ENCODE peak calls at places on chromosomes 5 and 9, in six cellular contexts. One of them, this sample, is unnamed.

GRCh38 chr9:133701321-133701980 is 36.7 kb downstream of the SARDH start:
- DNase-seq in lower leg skin: no peak
- DNase-seq in AG10803: peak
- DNase-seq in astrocyte of the spinal cord: no peak
- DNase-seq in AG04450: no peak
- DNase-seq in breast epithelium: peak
- DNase-seq in this sample: no peak

GRCh38 chr5:172114875-172115422 is 73.1 kb downstream of the STK10 start:
- DNase-seq in lower leg skin: no peak
- DNase-seq in breast epithelium: no peak
- DNase-seq in astrocyte of the spinal cord: no peak
- DNase-seq in AG10803: no peak
- DNase-seq in AG04450: no peak
- DNase-seq in this sample: no peak

GRCh38 chr5:132751444-132751843 is 4.2 kb downstream of the CCNI2 start:
- DNase-seq in AG04450: no peak
- DNase-seq in lower leg skin: peak
- DNase-seq in AG10803: peak
- DNase-seq in astrocyte of the spinal cord: peak
- DNase-seq in breast epithelium: peak
- DNase-seq in this sample: peak

GRCh38 chr9:84000186-84000585 is 19.6 kb downstream of the RMI1 start:
- DNase-seq in AG04450: no peak
- DNase-seq in AG10803: peak
- DNase-seq in breast epithelium: no peak
- DNase-seq in astrocyte of the spinal cord: no peak
- DNase-seq in lower leg skin: no peak
- DNase-seq in this sample: no peak

GRCh38 chr9:91001146-91001611 is 199.6 kb downstream of the SYK start:
- DNase-seq in breast epithelium: peak
- DNase-seq in AG10803: peak
- DNase-seq in lower leg skin: peak
- DNase-seq in astrocyte of the spinal cord: peak
- DNase-seq in AG04450: no peak
- DNase-seq in this sample: no peak

GRCh38 chr5:68245325-68245724 is 29.8 kb downstream of the PIK3R1 start:
- DNase-seq in lower leg skin: no peak
- DNase-seq in breast epithelium: no peak
- DNase-seq in AG10803: peak
- DNase-seq in AG04450: no peak
- DNase-seq in astrocyte of the spinal cord: peak
- DNase-seq in this sample: no peak

GRCh38 chr5:1521054-1521453 is 2.7 kb downstream of the LPCAT1 start:
- DNase-seq in AG04450: no peak
- DNase-seq in astrocyte of the spinal cord: no peak
- DNase-seq in breast epithelium: no peak
- DNase-seq in AG10803: no peak
- DNase-seq in lower leg skin: no peak
- DNase-seq in this sample: no peak

GRCh38 chr5:139668924-139669680 is 21.0 kb downstream of the CXXC5 start:
- DNase-seq in AG04450: no peak
- DNase-seq in AG10803: no peak
- DNase-seq in astrocyte of the spinal cord: no peak
- DNase-seq in lower leg skin: no peak
- DNase-seq in breast epithelium: no peak
- DNase-seq in this sample: no peak

GRCh38 chr9:700365-701282 is 140.9 kb upstream of the DMRT1 start:
- DNase-seq in AG04450: no peak
- DNase-seq in AG10803: peak
- DNase-seq in breast epithelium: no peak
- DNase-seq in astrocyte of the spinal cord: peak
- DNase-seq in lower leg skin: no peak
- DNase-seq in this sample: no peak

GRCh38 chr9:82021198-82021597 is 32.6 kb downstream of the SPATA31D1 start:
- DNase-seq in breast epithelium: peak
- DNase-seq in AG04450: peak
- DNase-seq in lower leg skin: peak
- DNase-seq in astrocyte of the spinal cord: peak
- DNase-seq in AG10803: peak
- DNase-seq in this sample: peak

GRCh38 chr9:122360891-122361290 is 9.9 kb upstream of the PTGS1 start:
- DNase-seq in astrocyte of the spinal cord: no peak
- DNase-seq in AG10803: peak
- DNase-seq in lower leg skin: no peak
- DNase-seq in AG04450: no peak
- DNase-seq in breast epithelium: no peak
- DNase-seq in this sample: no peak

GRCh38 chr9:133968428-133968827 is 23.7 kb downstream of the VAV2 start:
- DNase-seq in AG10803: no peak
- DNase-seq in astrocyte of the spinal cord: no peak
- DNase-seq in lower leg skin: no peak
- DNase-seq in breast epithelium: no peak
- DNase-seq in AG04450: no peak
- DNase-seq in this sample: no peak

GRCh38 chr9:119365291-119366027 is 3.8 kb downstream of the BRINP1 start:
- DNase-seq in AG04450: no peak
- DNase-seq in AG10803: peak
- DNase-seq in breast epithelium: no peak
- DNase-seq in astrocyte of the spinal cord: peak
- DNase-seq in lower leg skin: no peak
- DNase-seq in this sample: no peak

GRCh38 chr9:121285835-121286687 is 18.1 kb downstream of the GSN start:
- DNase-seq in breast epithelium: peak
- DNase-seq in AG04450: no peak
- DNase-seq in astrocyte of the spinal cord: peak
- DNase-seq in lower leg skin: peak
- DNase-seq in AG10803: peak
- DNase-seq in this sample: peak
- H3K4me3 ChIP-seq in breast epithelium: peak
- H3K4me3 ChIP-seq in AG04450: no peak
- H3K4me3 ChIP-seq in astrocyte of the spinal cord: no peak
- H3K4me3 ChIP-seq in lower leg skin: no peak
- H3K4me3 ChIP-seq in AG10803: no peak
- H3K4me3 ChIP-seq in this sample: peak

GRCh38 chr5:61586096-61587084 is 254.3 kb downstream of the ZSWIM6 start:
- DNase-seq in breast epithelium: no peak
- DNase-seq in astrocyte of the spinal cord: no peak
- DNase-seq in AG10803: no peak
- DNase-seq in lower leg skin: no peak
- DNase-seq in AG04450: no peak
- DNase-seq in this sample: no peak

GRCh38 chr5:61578858-61579503 is 246.9 kb downstream of the ZSWIM6 start:
- DNase-seq in breast epithelium: no peak
- DNase-seq in lower leg skin: no peak
- DNase-seq in AG10803: no peak
- DNase-seq in AG04450: no peak
- DNase-seq in astrocyte of the spinal cord: no peak
- DNase-seq in this sample: no peak

GRCh38 chr5:61582887-61583286 is 250.8 kb downstream of the ZSWIM6 start:
- DNase-seq in astrocyte of the spinal cord: no peak
- DNase-seq in AG04450: no peak
- DNase-seq in AG10803: no peak
- DNase-seq in lower leg skin: no peak
- DNase-seq in breast epithelium: no peak
- DNase-seq in this sample: no peak

GRCh38 chr5:61587120-61587519 is 255.1 kb downstream of the ZSWIM6 start:
- DNase-seq in astrocyte of the spinal cord: peak
- DNase-seq in breast epithelium: no peak
- DNase-seq in AG10803: no peak
- DNase-seq in AG04450: no peak
- DNase-seq in lower leg skin: no peak
- DNase-seq in this sample: no peak

DNA sequence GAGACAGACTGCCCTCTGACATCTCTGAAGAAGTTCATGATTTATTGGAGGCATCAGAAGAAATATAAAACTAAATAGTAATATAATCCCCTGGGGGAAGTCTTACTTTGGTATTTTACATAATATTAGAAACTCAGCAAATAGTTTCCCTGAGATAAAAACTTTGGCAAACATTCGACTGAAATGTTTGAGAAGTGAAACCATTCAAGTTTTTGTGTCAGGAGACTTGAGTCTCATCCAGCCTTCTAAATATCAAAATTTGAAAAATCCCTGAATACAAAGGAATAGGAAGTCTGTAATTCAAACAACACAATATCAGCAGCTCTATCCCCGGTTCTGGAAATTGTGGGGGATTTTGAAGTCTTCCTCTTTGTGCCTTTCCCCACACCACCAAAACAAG is 250.4 kb downstream of the ZSWIM6 start:
- DNase-seq in AG04450: no peak
- DNase-seq in astrocyte of the spinal cord: no peak
- DNase-seq in lower leg skin: no peak
- DNase-seq in AG10803: no peak
- DNase-seq in breast epithelium: no peak
- DNase-seq in this sample: no peak
- TF ChIP-seq CTCF in AG04450: no peak
- TF ChIP-seq CTCF in astrocyte of the spinal cord: no peak
- TF ChIP-seq CTCF in lower leg skin: no peak
- TF ChIP-seq CTCF in AG10803: no peak
- TF ChIP-seq CTCF in breast epithelium: no peak
- TF ChIP-seq CTCF in this sample: no peak

GRCh38 chr5:2991884-2992283 is 240.4 kb upstream of the IRX2 start:
- DNase-seq in AG04450: no peak
- DNase-seq in breast epithelium: no peak
- DNase-seq in astrocyte of the spinal cord: no peak
- DNase-seq in AG10803: no peak
- DNase-seq in lower leg skin: no peak
- DNase-seq in this sample: no peak
- H3K4me3 ChIP-seq in AG04450: no peak
- H3K4me3 ChIP-seq in breast epithelium: no peak
- H3K4me3 ChIP-seq in astrocyte of the spinal cord: no peak
- H3K4me3 ChIP-seq in AG10803: no peak
- H3K4me3 ChIP-seq in lower leg skin: no peak
- H3K4me3 ChIP-seq in this sample: no peak

DNA sequence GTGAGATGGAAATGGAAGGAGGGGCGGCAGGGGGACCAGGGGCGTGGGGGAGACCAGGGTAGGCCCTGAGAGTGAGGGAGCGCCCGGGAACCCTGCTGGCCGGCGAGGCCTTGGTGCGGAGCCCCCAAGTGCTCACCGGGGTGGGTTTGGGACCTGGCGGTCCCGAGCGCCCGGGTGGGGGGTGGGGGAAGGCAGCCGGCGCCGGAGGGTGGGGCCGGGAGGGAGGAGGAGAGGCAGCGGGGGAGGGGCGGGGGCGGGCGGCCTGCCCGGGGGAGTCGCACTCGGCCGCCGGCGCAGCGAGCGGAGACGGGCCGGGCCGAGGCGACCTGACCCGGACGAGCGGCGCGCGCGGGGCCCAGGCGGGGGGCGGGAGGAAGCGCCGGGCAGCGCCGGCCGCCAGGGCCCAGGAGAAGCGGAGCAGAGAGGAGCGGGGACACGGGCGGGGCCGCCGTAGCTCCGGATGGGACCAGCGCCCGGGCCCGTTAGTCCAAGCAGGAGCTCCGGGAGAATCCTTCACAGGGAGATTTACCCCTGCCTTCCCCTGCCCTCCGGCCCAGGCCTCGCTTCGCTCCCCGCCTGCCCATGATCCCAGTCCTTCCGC is at the start of gene NPR2:
- DNase-seq in AG10803: peak
- DNase-seq in breast epithelium: no peak
- DNase-seq in lower leg skin: no peak
- DNase-seq in AG04450: no peak
- DNase-seq in astrocyte of the spinal cord: no peak
- DNase-seq in this sample: no peak
- TF ChIP-seq CTCF in AG10803: no peak
- TF ChIP-seq CTCF in breast epithelium: no peak
- TF ChIP-seq CTCF in lower leg skin: no peak
- TF ChIP-seq CTCF in AG04450: no peak
- TF ChIP-seq CTCF in astrocyte of the spinal cord: no peak
- TF ChIP-seq CTCF in this sample: no peak

GRCh38 chr9:108205276-108205675 is 650.5 kb downstream of the ACTL7B start:
- DNase-seq in breast epithelium: no peak
- DNase-seq in lower leg skin: no peak
- DNase-seq in AG04450: no peak
- DNase-seq in AG10803: peak
- DNase-seq in astrocyte of the spinal cord: no peak
- DNase-seq in this sample: no peak
- H3K4me3 ChIP-seq in breast epithelium: no peak
- H3K4me3 ChIP-seq in lower leg skin: no peak
- H3K4me3 ChIP-seq in AG04450: no peak
- H3K4me3 ChIP-seq in AG10803: no peak
- H3K4me3 ChIP-seq in astrocyte of the spinal cord: no peak
- H3K4me3 ChIP-seq in this sample: no peak

GRCh38 chr9:4760122-4760521 is 19.1 kb upstream of the AK3 start:
- DNase-seq in breast epithelium: no peak
- DNase-seq in astrocyte of the spinal cord: no peak
- DNase-seq in AG10803: no peak
- DNase-seq in AG04450: no peak
- DNase-seq in lower leg skin: no peak
- DNase-seq in this sample: no peak

GRCh38 chr9:4764033-4764432 is 23.0 kb upstream of the AK3 start:
- DNase-seq in AG04450: no peak
- DNase-seq in astrocyte of the spinal cord: no peak
- DNase-seq in AG10803: no peak
- DNase-seq in lower leg skin: no peak
- DNase-seq in breast epithelium: no peak
- DNase-seq in this sample: no peak

GRCh38 chr9:4762108-4762888 is 21.3 kb upstream of the AK3 start:
- DNase-seq in lower leg skin: peak
- DNase-seq in breast epithelium: peak
- DNase-seq in astrocyte of the spinal cord: peak
- DNase-seq in AG10803: peak
- DNase-seq in AG04450: peak
- DNase-seq in this sample: peak

GRCh38 chr9:4768681-4769080 is 24.1 kb upstream of the RCL1 start:
- DNase-seq in astrocyte of the spinal cord: no peak
- DNase-seq in lower leg skin: no peak
- DNase-seq in AG10803: no peak
- DNase-seq in AG04450: no peak
- DNase-seq in breast epithelium: no peak
- DNase-seq in this sample: no peak

DNA sequence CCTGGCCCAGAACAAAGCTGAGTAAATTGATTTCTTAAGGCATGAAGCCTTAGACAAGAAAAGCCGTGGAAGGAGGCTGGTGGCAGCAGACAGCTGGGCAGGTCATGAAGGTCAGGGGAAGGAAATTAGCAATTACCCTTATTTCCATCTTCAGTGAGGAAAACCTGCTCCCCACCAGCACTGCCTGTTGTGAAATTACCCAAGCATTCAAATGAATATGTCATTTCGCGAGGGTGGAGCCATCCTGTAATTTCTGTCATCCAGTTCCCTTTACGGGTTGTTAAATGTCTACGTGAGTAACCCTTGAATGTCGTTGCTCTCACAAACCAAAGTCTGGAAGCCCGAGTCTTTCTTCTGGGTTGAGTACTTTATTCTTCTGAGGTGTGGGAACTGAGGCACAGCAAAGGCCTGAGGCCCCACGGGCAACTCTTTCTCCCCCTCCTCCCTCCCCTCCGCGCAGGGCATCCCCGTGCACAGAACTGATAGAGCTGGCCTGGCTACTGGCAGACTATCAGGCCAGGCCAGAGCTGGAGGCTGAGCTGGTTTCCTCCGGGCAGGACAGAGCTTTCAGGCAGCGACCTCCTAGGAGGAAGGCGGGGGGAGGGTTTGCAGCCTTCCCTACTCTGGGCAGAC is 22.0 kb upstream of the AK3 start:
- DNase-seq in breast epithelium: no peak
- DNase-seq in astrocyte of the spinal cord: peak
- DNase-seq in lower leg skin: peak
- DNase-seq in AG04450: no peak
- DNase-seq in AG10803: no peak
- DNase-seq in this sample: no peak
- TF ChIP-seq CTCF in breast epithelium: no peak
- TF ChIP-seq CTCF in astrocyte of the spinal cord: no peak
- TF ChIP-seq CTCF in lower leg skin: no peak
- TF ChIP-seq CTCF in AG04450: no peak
- TF ChIP-seq CTCF in AG10803: no peak
- TF ChIP-seq CTCF in this sample: no peak

This sample was measured in AG09309.